ENCODE peak calls at places on chromosomes 4 and X, in nine cellular contexts. M is hepatocyte, Z is tibial artery, O is body of pancreas, L is suprapubic skin, K is A549, F is sigmoid colon, P is PC-3, V is OCI-LY7. N is an unnamed sample. For H3K4me1 and H3K9me3, the result is how much of the 10 kb centered on the place peaks cover.

GRCh38 chr4:123741906-123742305 is 345.3 kb downstream of the SPRY1 start:
- DNase-seq in M (no peak), Z (no peak), O (no peak), L (no peak), K (no peak), F (no peak), P (no peak), V (no peak), N (no peak)

GRCh38 chrX:50618788-50619558 is 148.3 kb upstream of the DGKK start:
- DNase-seq in M (no peak), Z (no peak), O (no peak), L (no peak), K (no peak), F (no peak), P (no peak), V (no peak), N (no peak)

GRCh38 chr4:109989618-109990017 is 76.9 kb downstream of the EGF start:
- DNase-seq in M (no peak), Z (no peak), O (no peak), L (no peak), K (no peak), F (no peak), P (no peak), V (no peak), N (no peak)

GRCh38 chrX:155767101-155767878 is 113.9 kb upstream of the VAMP7 start:
- DNase-seq in M (peak), Z (peak), O (peak), L (peak), K (peak), F (peak), P (peak), V (no peak), N (peak)

GRCh38 chr4:7108660-7109059 is 40.8 kb upstream of the GRPEL1 start:
- DNase-seq in M (no peak), Z (peak), O (no peak), L (no peak), K (no peak), F (no peak), P (no peak), V (no peak), N (no peak)

GRCh38 chrX:8721536-8721935 is 10.4 kb downstream of the ANOS1 start:
- DNase-seq in M (no peak), Z (no peak), O (no peak), L (no peak), K (no peak), F (no peak), P (no peak), V (no peak), N (no peak)

GRCh38 chrX:35166023-35166422 is 223.4 kb downstream of the FAM47B start:
- DNase-seq in M (no peak), Z (no peak), O (no peak), L (no peak), K (no peak), F (no peak), P (no peak), V (no peak), N (no peak)

GRCh38 chr4:75724066-75724866 is at the start of gene USO1:
- DNase-seq in M (peak), Z (peak), O (peak), L (peak), K (peak), F (peak), P (peak), V (peak), N (peak)

GRCh38 chrX:15750611-15751159 is 12.6 kb downstream of the CA5B start:
- DNase-seq in M (no peak), Z (no peak), O (no peak), L (no peak), K (no peak), F (no peak), P (no peak), V (no peak), N (no peak)

GRCh38 chr4:103415801-103416200 is 217.7 kb upstream of the CENPE start:
- DNase-seq in M (no peak), Z (no peak), O (no peak), L (no peak), K (no peak), F (no peak), P (peak), V (no peak), N (no peak)

GRCh38 chr4:39435875-39436563 is 22.7 kb downstream of the RPL9 start:
- DNase-seq in M (no peak), Z (no peak), O (no peak), L (no peak), K (no peak), F (no peak), P (no peak), V (no peak), N (no peak)

GRCh38 chr4:48237996-48238645 is 31.5 kb downstream of the TEC start:
- DNase-seq in M (no peak), Z (no peak), O (peak), L (no peak), K (no peak), F (no peak), P (peak), V (no peak), N (no peak)

GRCh38 chrX:104665691-104666090 is 99.7 kb downstream of the IL1RAPL2 start:
- DNase-seq in M (no peak), Z (no peak), O (no peak), L (no peak), K (no peak), F (no peak), P (no peak), V (no peak), N (no peak)

GRCh38 chrX:77918568-77918967 is 8.1 kb downstream of the ATP7A start:
- DNase-seq in M (no peak), Z (no peak), O (no peak), L (no peak), K (no peak), F (no peak), P (peak), V (no peak), N (no peak)

GRCh38 chr4:40333921-40334352 is 1.2 kb upstream of the CHRNA9 start:
- DNase-seq in M (peak), Z (no peak), O (no peak), L (no peak), K (peak), F (no peak), P (peak), V (no peak), N (no peak)

GRCh38 chr4:173415885-173416658 is 17.2 kb upstream of the SCRG1 start:
- DNase-seq in M (no peak), Z (peak), O (peak), L (peak), K (no peak), F (peak), P (no peak), V (no peak), N (no peak)

GRCh38 chrX:84956304-84956703 is 47.4 kb upstream of the APOOL start:
- DNase-seq in M (no peak), Z (no peak), O (no peak), L (no peak), K (no peak), F (no peak), P (no peak), V (no peak), N (no peak)

GRCh38 chrX:124594017-124594651 is 247.8 kb downstream of the SH2D1A start:
- DNase-seq in M (peak), Z (no peak), O (no peak), L (no peak), K (no peak), F (no peak), P (peak), V (no peak), N (no peak)

GRCh38 chrX:150887906-150888465 is 10.5 kb downstream of the CD99L2 start:
- DNase-seq in M (no peak), Z (no peak), O (no peak), L (no peak), K (no peak), F (no peak), P (peak), V (no peak), N (no peak)

GRCh38 chr4:127352220-127352619 is 280.5 kb upstream of the INTU start:
- DNase-seq in M (no peak), Z (no peak), O (peak), L (no peak), K (no peak), F (peak), P (no peak), V (no peak), N (no peak)

GRCh38 chrX:119809185-119809666 is 17.8 kb upstream of the RPL39 start:
- DNase-seq in M (no peak), Z (no peak), O (no peak), L (no peak), K (no peak), F (no peak), P (no peak), V (no peak), N (no peak)

GRCh38 chr4:126071346-126072333 is 756.9 kb downstream of the FAT4 start:
- DNase-seq in M (peak), Z (no peak), O (peak), L (no peak), K (no peak), F (no peak), P (peak), V (no peak), N (no peak)

GRCh38 chr4:118280501-118281218 is 72.1 kb downstream of the PRSS12 start:
- DNase-seq in M (peak), Z (no peak), O (peak), L (no peak), K (peak), F (no peak), P (peak), V (peak), N (peak)

GRCh38 chrX:129522184-129523059 is 868 bp downstream of the SMARCA1 start:
- DNase-seq in M (peak), Z (peak), O (peak), L (peak), K (peak), F (peak), P (peak), V (no peak), N (no peak)

GRCh38 chr4:56681158-56681848 is at the start of gene HOPX:
- DNase-seq in M (peak), Z (no peak), O (peak), L (no peak), K (no peak), F (no peak), P (peak), V (no peak), N (no peak)

GRCh38 chr4:86185659-86186058 is 174.2 kb downstream of the MAPK10 start:
- DNase-seq in M (no peak), Z (no peak), O (no peak), L (no peak), K (no peak), F (no peak), P (no peak), V (no peak), N (no peak)

GRCh38 chr4:78222575-78223186 is 165.6 kb downstream of the FRAS1 start:
- DNase-seq in M (no peak), Z (no peak), O (no peak), L (no peak), K (no peak), F (no peak), P (no peak), V (no peak), N (no peak)

GRCh38 chr4:105451346-105451745 is 22.5 kb downstream of the PPA2 start:
- DNase-seq in M (no peak), Z (no peak), O (no peak), L (no peak), K (no peak), F (no peak), P (no peak), V (no peak), N (no peak)

GRCh38 chr4:138673053-138673452 is 342.5 kb upstream of the NOCT start:
- DNase-seq in M (no peak), Z (no peak), O (no peak), L (no peak), K (no peak), F (no peak), P (no peak), V (no peak), N (no peak)

GRCh38 chr4:114146947-114147618 is 167.6 kb upstream of the ARSJ start:
- DNase-seq in M (no peak), Z (no peak), O (no peak), L (no peak), K (no peak), F (no peak), P (no peak), V (no peak), N (no peak)

GRCh38 chrX:3994315-3994714 is 280.9 kb upstream of the PRKX start:
- DNase-seq in M (no peak), Z (no peak), O (no peak), L (no peak), K (no peak), F (no peak), P (no peak), V (no peak), N (no peak)

GRCh38 chr4:36322921-36323354 is 41.5 kb downstream of the DTHD1 start:
- DNase-seq in M (no peak), Z (no peak), O (peak), L (no peak), K (no peak), F (no peak), P (no peak), V (no peak), N (peak)

GRCh38 chrX:16445166-16445752 is 204.7 kb upstream of the S100G start:
- DNase-seq in M (peak), Z (no peak), O (peak), L (no peak), K (peak), F (no peak), P (peak), V (peak), N (peak)

GRCh38 chr4:175419120-175419774 is 392.8 kb downstream of the GPM6A start:
- DNase-seq in M (peak), Z (no peak), O (no peak), L (no peak), K (peak), F (no peak), P (peak), V (no peak), N (no peak)

GRCh38 chr4:11729548-11729947 is 300.9 kb upstream of the HS3ST1 start:
- DNase-seq in M (peak), Z (no peak), O (no peak), L (no peak), K (no peak), F (no peak), P (peak), V (no peak), N (no peak)

GRCh38 chr4:11722218-11722617 is 293.5 kb upstream of the HS3ST1 start:
- DNase-seq in M (peak), Z (no peak), O (no peak), L (no peak), K (no peak), F (no peak), P (peak), V (no peak), N (no peak)

GRCh38 chr4:11728165-11728564 is 299.5 kb upstream of the HS3ST1 start:
- DNase-seq in M (no peak), Z (no peak), O (no peak), L (no peak), K (no peak), F (no peak), P (no peak), V (no peak), N (no peak)

GRCh38 chr4:11720292-11720691 is 291.6 kb upstream of the HS3ST1 start:
- DNase-seq in M (peak), Z (no peak), O (peak), L (no peak), K (peak), F (no peak), P (peak), V (no peak), N (no peak)

DNA sequence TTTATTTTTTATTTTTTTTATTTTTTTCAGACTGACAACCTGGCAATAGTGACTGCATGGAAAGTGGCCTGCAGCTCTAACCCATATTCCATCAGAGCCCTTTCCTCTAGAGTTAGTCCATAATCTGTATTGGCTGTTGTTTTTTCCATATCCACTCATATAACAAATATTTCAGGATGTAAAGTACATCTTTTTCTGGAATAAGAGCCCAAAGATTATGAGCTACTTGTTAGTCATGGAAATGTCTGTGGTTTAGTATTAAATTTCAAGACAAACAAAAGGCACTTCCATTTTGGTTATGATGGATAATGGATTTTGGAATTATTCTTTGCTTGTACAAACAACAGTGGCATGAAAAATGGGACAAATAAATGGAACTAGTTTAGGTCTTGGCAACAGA is 296.0 kb upstream of the HS3ST1 start:
- DNase-seq in M (no peak), Z (no peak), O (no peak), L (no peak), K (no peak), F (no peak), P (peak), V (no peak), N (no peak)
- H3K27ac ChIP-seq in M (no peak), Z (no peak), O (no peak), L (no peak), K (no peak), F (no peak), P (peak), V (no peak), N (no peak)

DNA sequence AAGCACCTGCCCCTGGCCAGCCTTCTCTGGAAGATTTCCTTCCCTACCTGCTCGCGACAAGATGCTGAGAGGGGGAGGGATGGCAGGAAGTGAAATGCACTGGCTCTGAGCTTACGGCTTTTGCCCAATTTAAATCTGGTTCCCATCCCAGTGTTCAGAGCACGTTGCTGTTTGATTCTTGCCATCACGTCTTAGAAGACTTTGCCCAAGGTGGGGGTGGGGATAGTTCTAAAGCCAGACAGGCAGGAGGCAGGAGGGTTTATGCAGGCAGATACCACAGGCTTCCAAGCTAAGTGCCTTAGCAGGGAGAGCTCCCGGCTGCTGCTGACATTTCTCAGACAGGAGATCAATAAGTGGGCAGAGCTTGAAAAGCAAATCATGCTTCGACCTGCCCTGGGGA is 393.9 kb downstream of the MID1IP1 start:
- DNase-seq in M (no peak), Z (no peak), O (peak), L (no peak), K (no peak), F (no peak), P (no peak), V (no peak), N (no peak)
- H3K4me1 ChIP-seq in M (under half), Z (under half), O (under half), L (under half), K (under half), F (under half), P (under half), V (under half), N (under half)

DNA sequence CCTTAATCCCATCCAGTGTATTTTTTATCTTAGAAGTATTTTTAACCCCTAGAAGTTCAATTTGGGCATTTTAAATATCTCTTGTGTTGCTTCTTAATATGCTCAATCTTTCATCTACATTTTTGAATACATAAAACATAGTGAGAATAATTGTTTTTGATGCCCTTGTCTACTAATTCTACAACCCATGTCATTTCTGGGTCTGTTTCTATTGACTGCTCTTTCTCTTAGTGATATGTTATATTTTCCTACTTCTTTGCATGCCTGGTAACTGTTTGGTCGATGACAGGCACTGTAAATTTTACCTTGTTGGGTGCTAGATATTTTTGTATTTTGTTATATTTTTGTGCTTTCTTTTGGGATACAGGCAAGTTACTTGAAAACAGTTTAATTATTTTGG is 56.3 kb downstream of the CYTL1 start:
- DNase-seq in M (no peak), Z (no peak), O (no peak), L (no peak), K (no peak), F (no peak), P (no peak), V (no peak), N (no peak)
- H3K9me3 ChIP-seq in M (under half), Z (under half), O (under half), L (under half), K (under half), F (under half), P (under half), V (under half), N (under half)

GRCh38 chr4:17168571-17168970 is 270.1 kb upstream of the LDB2 start:
- DNase-seq in M (peak), Z (no peak), O (no peak), L (no peak), K (no peak), F (no peak), P (no peak), V (no peak), N (no peak)

GRCh38 chr4:17165256-17165655 is 266.8 kb upstream of the LDB2 start:
- DNase-seq in M (no peak), Z (no peak), O (no peak), L (no peak), K (no peak), F (no peak), P (no peak), V (no peak), N (no peak)

GRCh38 chr4:17169699-17170098 is 271.3 kb upstream of the LDB2 start:
- DNase-seq in M (no peak), Z (no peak), O (no peak), L (no peak), K (no peak), F (no peak), P (no peak), V (no peak), N (no peak)

GRCh38 chr4:17164656-17165055 is 266.2 kb upstream of the LDB2 start:
- DNase-seq in M (no peak), Z (no peak), O (no peak), L (no peak), K (no peak), F (no peak), P (no peak), V (no peak), N (no peak)

DNA sequence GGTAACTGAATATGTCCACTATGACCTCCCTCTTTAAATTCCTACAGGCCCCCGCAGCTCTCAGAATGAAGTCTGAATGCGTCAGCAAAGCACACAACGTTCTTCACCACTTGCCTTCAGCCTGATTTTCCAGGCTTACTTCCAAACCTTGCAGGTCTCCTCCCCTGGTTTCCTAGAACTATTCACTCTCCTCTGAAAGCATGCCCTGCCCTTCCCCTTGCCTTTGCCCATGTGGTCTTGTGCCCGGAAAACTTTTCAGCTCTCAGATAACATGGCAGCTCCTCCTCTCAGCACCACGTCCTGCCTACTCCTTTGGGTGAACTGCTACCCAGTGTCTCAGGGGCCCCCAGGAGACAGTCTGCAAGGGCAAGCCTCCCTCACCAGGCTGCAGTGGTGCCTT is 268.5 kb upstream of the LDB2 start:
- DNase-seq in M (no peak), Z (peak), O (no peak), L (no peak), K (no peak), F (no peak), P (no peak), V (no peak), N (no peak)
- H3K27ac ChIP-seq in M (no peak), Z (peak), O (no peak), L (no peak), K (no peak), F (no peak), P (no peak), V (no peak), N (no peak)